ENCODE peak calls at places on chromosomes 16 and 17, in seven cellular contexts. R is fibroblast of villous mesenchyme, N is lung, F is WTC11, Q is B cell, O is fibroblast of mammary gland, P is OCI-LY7. V is an unnamed sample.

GRCh38 chr17:74924250-74924948 is at the start of gene OTOP2:
- DNase-seq in R (no peak), O (no peak), Q (no peak), N (peak), F (peak), P (no peak), V (no peak)

GRCh38 chr16:15770512-15770911 is 86.3 kb downstream of the MYH11 start:
- DNase-seq in F (no peak), R (no peak), Q (no peak), N (no peak), O (peak), P (no peak), V (peak)

GRCh38 chr16:19348578-19349315 is 63.2 kb downstream of the CLEC19A start:
- DNase-seq in P (no peak), O (no peak), R (no peak), Q (no peak), F (peak), N (no peak), V (no peak)

GRCh38 chr17:19364699-19365498 is 2.4 kb upstream of the B9D1 start:
- DNase-seq in O (no peak), P (no peak), N (no peak), R (no peak), F (no peak), Q (no peak), V (no peak)

GRCh38 chr17:48578616-48579560 is 738 bp upstream of the HOXB4 start:
- DNase-seq in Q (no peak), R (no peak), O (no peak), P (no peak), F (no peak), N (no peak), V (no peak)

GRCh38 chr16:54931757-54932660 is 1.3 kb downstream of the IRX5 start:
- DNase-seq in F (no peak), P (no peak), O (no peak), Q (no peak), N (no peak), R (no peak), V (no peak)

GRCh38 chr17:65278050-65278819 is 141.1 kb downstream of the RGS9 start:
- DNase-seq in Q (no peak), R (peak), F (peak), O (peak), N (peak), P (peak), V (peak)

GRCh38 chr17:67615736-67616135 is 102.0 kb upstream of the NOL11 start:
- DNase-seq in Q (no peak), O (no peak), N (no peak), P (no peak), R (no peak), F (no peak), V (no peak)

GRCh38 chr17:8887834-8888703 is 20.6 kb upstream of the PIK3R6 start:
- DNase-seq in Q (no peak), N (no peak), F (peak), R (peak), O (peak), P (no peak), V (peak)

GRCh38 chr16:19130852-19131808 is 17.4 kb downstream of the ITPRIPL2 start:
- DNase-seq in O (peak), N (no peak), F (no peak), Q (no peak), R (peak), P (peak), V (peak)

GRCh38 chr16:86882586-86883280 is 304.4 kb downstream of the FOXL1 start:
- DNase-seq in P (no peak), R (peak), Q (no peak), N (no peak), O (peak), F (no peak), V (peak)

GRCh38 chr17:17511293-17511741 is 15.1 kb upstream of the RASD1 start:
- DNase-seq in P (no peak), Q (no peak), O (no peak), N (no peak), R (no peak), F (no peak), V (no peak)

GRCh38 chr17:17513626-17514025 is 17.4 kb upstream of the RASD1 start:
- DNase-seq in Q (no peak), R (no peak), N (no peak), F (no peak), O (no peak), P (no peak), V (no peak)

GRCh38 chr17:17512866-17513265 is 16.7 kb upstream of the RASD1 start:
- DNase-seq in F (no peak), R (no peak), N (no peak), P (no peak), O (no peak), Q (no peak), V (no peak)

GRCh38 chr17:17510456-17511292 is 14.5 kb upstream of the RASD1 start:
- DNase-seq in R (no peak), F (no peak), O (no peak), P (no peak), N (no peak), Q (no peak), V (no peak)

GRCh38 chr17:17511971-17512858 is 16.0 kb upstream of the RASD1 start:
- DNase-seq in P (no peak), O (peak), N (no peak), R (peak), Q (no peak), F (no peak), V (peak)
- TF ChIP-seq CTCF in P (no peak), O (no peak), N (no peak), R (no peak), Q (no peak), F (no peak), V (no peak)

DNA sequence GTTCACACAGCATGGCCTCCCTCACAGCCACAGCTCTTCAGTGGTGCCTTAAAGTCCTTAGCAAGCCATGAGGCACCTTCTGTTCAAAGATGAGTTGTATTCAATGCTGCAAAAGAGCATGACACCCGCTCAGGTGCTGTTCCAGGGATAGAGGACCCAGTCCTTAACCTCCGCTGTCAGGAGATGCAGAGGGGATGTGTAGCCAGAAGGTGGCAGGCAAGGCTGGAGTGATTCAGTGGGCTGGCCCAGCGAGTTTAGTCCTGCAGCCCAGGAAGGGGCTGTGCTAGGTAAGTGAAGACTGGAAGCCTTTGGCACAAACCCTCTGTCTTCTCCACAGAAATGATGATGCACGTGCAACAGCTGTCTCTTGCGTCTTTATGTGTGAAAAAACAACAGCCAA is 25.0 kb upstream of the ADAM11 start:
- DNase-seq in O (peak), R (no peak), Q (no peak), P (peak), F (peak), N (no peak), V (no peak)
- TF ChIP-seq CTCF in O (peak), R (peak), Q (no peak), P (peak), F (peak), N (no peak), V (peak)

GRCh38 chr16:67662653-67663010 is 1.9 kb downstream of the PARD6A start:
- DNase-seq in N (no peak), F (no peak), O (no peak), Q (no peak), R (no peak), P (no peak), V (no peak)

GRCh38 chr16:67664258-67664657 is 2.3 kb downstream of the ENKD1 start:
- DNase-seq in R (no peak), Q (no peak), N (no peak), O (no peak), F (no peak), P (no peak), V (no peak)

GRCh38 chr16:67661864-67662652 is 1.3 kb downstream of the PARD6A start:
- DNase-seq in O (no peak), R (no peak), P (no peak), Q (no peak), N (no peak), F (no peak), V (no peak)

GRCh38 chr16:67663877-67664222 is 2.7 kb downstream of the ENKD1 start:
- DNase-seq in O (no peak), F (no peak), N (no peak), P (no peak), R (no peak), Q (no peak), V (no peak)

DNA sequence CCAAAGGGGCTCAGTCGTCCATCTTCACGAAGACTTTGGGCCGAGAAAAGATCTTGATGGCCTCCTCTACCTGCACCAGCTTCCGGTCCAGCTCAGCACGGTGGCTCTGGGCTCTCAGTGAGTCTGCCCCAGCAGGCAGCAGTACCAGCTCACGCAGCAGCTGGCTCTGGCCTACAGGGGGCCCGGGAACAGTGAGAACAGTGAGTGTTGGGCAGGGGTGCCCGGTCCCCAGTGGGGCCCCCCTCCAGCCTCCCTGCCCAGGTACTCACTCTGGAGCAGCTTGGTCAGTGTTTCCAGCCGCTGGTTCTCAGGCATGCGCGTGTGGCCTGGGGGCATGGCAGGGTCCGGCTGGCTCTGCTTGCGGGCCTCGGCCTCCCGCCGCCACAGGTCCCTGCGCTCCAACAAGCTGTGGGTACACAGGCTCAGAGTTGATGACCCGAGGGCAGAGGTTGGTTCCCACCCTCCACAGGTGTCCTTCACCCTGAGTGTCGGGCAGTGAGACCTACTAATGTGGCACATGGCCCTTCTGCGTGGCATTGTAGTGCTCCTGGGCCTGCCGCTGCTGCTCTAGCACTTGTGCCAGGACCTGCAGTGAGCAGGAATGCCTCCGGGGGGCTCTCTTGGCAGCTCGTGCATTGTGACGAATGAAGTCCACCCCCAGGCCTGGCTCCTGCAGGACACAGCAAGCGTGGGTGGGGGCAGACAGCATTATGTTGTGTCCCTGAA is 2.6 kb downstream of the PARD6A start:
- DNase-seq in R (no peak), Q (no peak), N (no peak), P (peak), O (no peak), F (peak), V (no peak)
- TF ChIP-seq CTCF in R (peak), Q (peak), N (no peak), P (peak), O (peak), F (no peak), V (peak)

DNA sequence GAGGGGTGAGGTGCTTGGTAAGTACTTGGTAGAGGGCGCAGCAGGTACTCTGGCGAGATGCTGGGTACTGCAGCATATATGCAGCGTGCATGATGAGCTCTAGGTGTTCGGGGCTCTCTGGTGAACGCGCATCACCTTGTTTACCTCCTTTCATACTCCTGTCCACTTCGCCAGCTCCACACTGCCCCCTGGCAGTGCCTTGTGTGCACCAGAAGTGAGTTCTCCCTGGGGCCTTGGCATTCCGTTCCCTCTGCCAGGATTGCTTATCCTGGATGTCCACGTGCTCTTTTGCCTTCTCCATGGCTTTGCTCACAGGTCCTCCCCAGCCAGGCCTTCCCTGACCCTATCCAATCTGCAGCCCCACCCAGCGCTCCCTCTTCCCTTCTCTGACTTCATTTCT is 154.2 kb downstream of the MRM1 start:
- DNase-seq in Q (no peak), F (peak), N (peak), R (no peak), P (peak), O (peak), V (no peak)
- TF ChIP-seq CTCF in Q (no peak), F (peak), N (no peak), R (peak), P (peak), O (peak), V (peak)

DNA sequence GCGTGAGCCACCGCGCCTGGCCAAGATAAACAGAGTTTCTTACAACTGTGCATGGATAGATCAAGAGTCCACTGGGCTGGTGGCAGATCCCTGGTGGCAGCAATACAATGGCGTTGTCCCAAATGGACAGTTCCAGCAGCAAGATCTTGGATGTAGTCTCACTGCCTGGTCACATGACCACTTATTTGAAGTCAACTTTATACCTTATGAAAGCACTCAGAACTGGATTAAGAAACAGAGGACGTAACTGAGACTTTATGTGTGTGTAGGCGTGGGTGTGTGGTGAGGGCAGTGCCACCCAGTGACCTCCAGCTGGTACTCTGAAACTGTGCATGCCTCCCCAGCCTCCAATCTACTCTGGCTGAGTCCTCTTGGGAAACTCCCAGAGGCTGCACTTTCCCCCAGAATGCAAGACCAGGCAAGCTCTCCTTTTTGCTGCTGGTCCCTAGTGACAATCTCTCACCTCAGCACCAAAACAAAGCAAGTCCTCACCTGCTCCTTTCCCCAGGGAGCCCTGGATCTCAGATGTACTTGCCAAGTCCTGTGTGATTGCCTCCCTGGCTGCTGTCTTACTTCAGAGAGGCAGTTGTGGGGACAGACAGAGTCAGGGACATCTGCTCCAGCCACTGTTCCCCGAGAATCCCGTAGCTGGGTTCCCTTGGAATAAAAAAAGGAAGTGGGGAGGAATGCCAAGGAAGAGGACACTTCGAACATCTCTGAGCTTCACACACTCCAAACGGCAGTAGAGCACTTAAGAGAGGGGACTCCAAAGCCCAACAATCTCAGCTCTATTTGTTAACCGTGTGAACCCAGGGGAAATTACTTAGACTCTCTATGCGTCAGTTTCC is 11.7 kb upstream of the ST6GALNAC2 start:
- DNase-seq in R (no peak), Q (no peak), F (no peak), O (no peak), N (peak), P (peak), V (no peak)
- TF ChIP-seq CTCF in R (no peak), Q (no peak), F (no peak), O (no peak), N (no peak), P (no peak), V (no peak)

GRCh38 chr17:6430769-6431168 is 4.2 kb downstream of the AIPL1 start:
- DNase-seq in F (no peak), P (no peak), O (peak), N (no peak), R (no peak), Q (no peak), V (no peak)
- TF ChIP-seq CTCF in F (peak), P (peak), O (peak), N (no peak), R (peak), Q (peak), V (peak)

GRCh38 chr16:72902276-72902675 is 145.7 kb downstream of the ZFHX3 start:
- DNase-seq in R (no peak), F (no peak), P (no peak), N (no peak), Q (no peak), O (no peak), V (no peak)

GRCh38 chr16:72905581-72905980 is 142.3 kb downstream of the ZFHX3 start:
- DNase-seq in F (no peak), O (peak), N (no peak), R (no peak), Q (no peak), P (no peak), V (peak)

GRCh38 chr16:72898216-72898825 is 149.6 kb downstream of the ZFHX3 start:
- DNase-seq in P (no peak), N (no peak), F (no peak), Q (no peak), R (no peak), O (no peak), V (no peak)

GRCh38 chr16:72901012-72901411 is 146.9 kb downstream of the ZFHX3 start:
- DNase-seq in O (no peak), P (no peak), F (no peak), Q (no peak), R (no peak), N (no peak), V (no peak)

GRCh38 chr16:72903176-72903575 is 144.8 kb downstream of the ZFHX3 start:
- DNase-seq in O (no peak), F (no peak), P (no peak), R (no peak), Q (no peak), N (no peak), V (no peak)
- TF ChIP-seq CTCF in O (no peak), F (no peak), P (no peak), R (no peak), Q (no peak), N (no peak), V (no peak)

GRCh38 chr16:88309905-88310259 is 72.9 kb upstream of the ZNF469 start:
- DNase-seq in P (peak), Q (peak), F (peak), N (no peak), R (no peak), O (no peak), V (no peak)
- TF ChIP-seq CTCF in P (peak), Q (no peak), F (no peak), N (no peak), R (peak), O (no peak), V (peak)

GRCh38 chr16:11586856-11587642 is at the start of gene LITAF:
- DNase-seq in O (no peak), Q (peak), F (peak), P (peak), N (peak), R (peak), V (peak)
- TF ChIP-seq CTCF in O (no peak), Q (no peak), F (no peak), P (peak), N (no peak), R (peak), V (no peak)